ENCODE peak calls at places on chromosomes 5 and 9, in nine cellular contexts. L, S, Y, Z, Q, W, K, V and I are unnamed samples.
A peak's percentile ranks its signal among the peaks of the same experiment; 100 is the strongest.

GRCh38 chr5:97165726-97166125 is 17.3 kb downstream of the RIOK2 start:
- DNase-seq in L (no peak), S (no peak), Y (no peak), Z (no peak), Q (no peak), W (no peak), K (no peak), V (no peak), I (no peak)

GRCh38 chr5:96522635-96523355 is 89.7 kb upstream of the PCSK1 start:
- DNase-seq in L (no peak), S (no peak), Y (no peak), Z (no peak), Q (no peak), W (no peak), K (no peak), V (no peak), I (no peak)

GRCh38 chr9:22103650-22104575 is 94.8 kb upstream of the CDKN2B start:
- DNase-seq in L (no peak), S (no peak), Y (no peak), Z (no peak), Q (no peak), W (no peak), K (no peak), V (no peak), I (no peak)

GRCh38 chr9:6014668-6015270 is 655 bp downstream of the RANBP6 start:
- DNase-seq in L (no peak), S (no peak), Y (no peak), Z (no peak), Q (no peak), W (no peak), K (no peak), V (no peak), I (no peak)

GRCh38 chr9:89353989-89354388 is 35.7 kb downstream of the SECISBP2 start:
- DNase-seq in L (no peak), S (no peak), Y (no peak), Z (no peak), Q (no peak), W (no peak), K (no peak), V (peak; percentile 43), I (no peak)

GRCh38 chr9:36258989-36259315 is 704 bp upstream of the GNE start:
- DNase-seq in L (no peak), S (no peak), Y (no peak), Z (no peak), Q (no peak), W (no peak), K (no peak), V (no peak), I (no peak)

GRCh38 chr9:38160613-38161215 is 91.7 kb upstream of the SHB start:
- DNase-seq in L (no peak), S (peak; percentile 37), Y (peak; percentile 89), Z (peak; percentile 78), Q (peak; percentile 56), W (peak; percentile 20), K (peak; percentile 81), V (no peak), I (peak; percentile 63)

GRCh38 chr5:171080151-171080938 is 218.5 kb downstream of the RANBP17 start:
- DNase-seq in L (no peak), S (no peak), Y (no peak), Z (no peak), Q (no peak), W (no peak), K (no peak), V (no peak), I (no peak)

GRCh38 chr5:140794594-140795258 is at the start of gene PCDHA2:
- DNase-seq in L (no peak), S (no peak), Y (peak; percentile 77), Z (no peak), Q (no peak), W (no peak), K (peak; percentile 60), V (no peak), I (no peak)

GRCh38 chr5:148931453-148932057 is 105.1 kb downstream of the ADRB2 start:
- DNase-seq in L (no peak), S (no peak), Y (no peak), Z (no peak), Q (no peak), W (no peak), K (no peak), V (no peak), I (no peak)

GRCh38 chr9:99353408-99353807 is 131.3 kb downstream of the SEC61B start:
- DNase-seq in L (peak; percentile 89), S (no peak), Y (no peak), Z (no peak), Q (peak; percentile 85), W (no peak), K (no peak), V (no peak), I (no peak)

GRCh38 chr9:36802171-36802920 is 229.7 kb downstream of the MELK start:
- DNase-seq in L (peak; percentile 4), S (no peak), Y (no peak), Z (no peak), Q (no peak), W (peak; percentile 80), K (no peak), V (no peak), I (no peak)

GRCh38 chr5:76401801-76402250 is 1.3 kb upstream of the IQGAP2 start:
- DNase-seq in L (no peak), S (peak; percentile 68), Y (no peak), Z (no peak), Q (no peak), W (no peak), K (no peak), V (no peak), I (peak; percentile 31)

GRCh38 chr9:113622038-113622437 is 158.5 kb downstream of the RGS3 start:
- DNase-seq in L (no peak), S (no peak), Y (no peak), Z (no peak), Q (no peak), W (no peak), K (no peak), V (no peak), I (no peak)

GRCh38 chr9:134784612-134785305 is 95.9 kb upstream of the FCN2 start:
- DNase-seq in L (no peak), S (no peak), Y (peak; percentile 63), Z (no peak), Q (no peak), W (no peak), K (peak; percentile 21), V (no peak), I (no peak)

GRCh38 chr5:175680020-175680419 is 22.1 kb downstream of the HRH2 start:
- DNase-seq in L (no peak), S (no peak), Y (no peak), Z (no peak), Q (no peak), W (no peak), K (no peak), V (no peak), I (no peak)

GRCh38 chr9:35112257-35113020 is 3.2 kb downstream of the ATOSB start:
- DNase-seq in L (no peak), S (no peak), Y (no peak), Z (no peak), Q (peak; percentile 84), W (no peak), K (no peak), V (peak; percentile 86), I (no peak)

GRCh38 chr5:92237896-92238295 is 854.8 kb upstream of the ARRDC3 start:
- DNase-seq in L (no peak), S (no peak), Y (no peak), Z (no peak), Q (no peak), W (no peak), K (no peak), V (no peak), I (no peak)

GRCh38 chr5:53246042-53246836 is 136.7 kb upstream of the MOCS2 start:
- DNase-seq in L (peak; percentile 81), S (no peak), Y (no peak), Z (no peak), Q (no peak), W (no peak), K (no peak), V (no peak), I (no peak)

GRCh38 chr9:82554381-82554780 is 508.6 kb downstream of the RASEF start:
- DNase-seq in L (no peak), S (no peak), Y (no peak), Z (no peak), Q (no peak), W (no peak), K (no peak), V (no peak), I (no peak)

GRCh38 chr9:72324974-72325373 is 40.0 kb downstream of the ZFAND5 start:
- DNase-seq in L (no peak), S (no peak), Y (no peak), Z (no peak), Q (no peak), W (no peak), K (no peak), V (no peak), I (no peak)
- TF ChIP-seq CTCF in L (no peak), S (no peak), Y (no peak), Z (no peak), Q (no peak), W (no peak), K (no peak), V (no peak), I (no peak)

GRCh38 chr5:167970002-167970401 is 321.4 kb upstream of the WWC1 start:
- DNase-seq in L (no peak), S (no peak), Y (no peak), Z (no peak), Q (no peak), W (no peak), K (no peak), V (no peak), I (peak; percentile 30)
- TF ChIP-seq CTCF in L (no peak), S (no peak), Y (no peak), Z (peak; percentile 34), Q (no peak), W (no peak), K (no peak), V (no peak), I (no peak)

DNA sequence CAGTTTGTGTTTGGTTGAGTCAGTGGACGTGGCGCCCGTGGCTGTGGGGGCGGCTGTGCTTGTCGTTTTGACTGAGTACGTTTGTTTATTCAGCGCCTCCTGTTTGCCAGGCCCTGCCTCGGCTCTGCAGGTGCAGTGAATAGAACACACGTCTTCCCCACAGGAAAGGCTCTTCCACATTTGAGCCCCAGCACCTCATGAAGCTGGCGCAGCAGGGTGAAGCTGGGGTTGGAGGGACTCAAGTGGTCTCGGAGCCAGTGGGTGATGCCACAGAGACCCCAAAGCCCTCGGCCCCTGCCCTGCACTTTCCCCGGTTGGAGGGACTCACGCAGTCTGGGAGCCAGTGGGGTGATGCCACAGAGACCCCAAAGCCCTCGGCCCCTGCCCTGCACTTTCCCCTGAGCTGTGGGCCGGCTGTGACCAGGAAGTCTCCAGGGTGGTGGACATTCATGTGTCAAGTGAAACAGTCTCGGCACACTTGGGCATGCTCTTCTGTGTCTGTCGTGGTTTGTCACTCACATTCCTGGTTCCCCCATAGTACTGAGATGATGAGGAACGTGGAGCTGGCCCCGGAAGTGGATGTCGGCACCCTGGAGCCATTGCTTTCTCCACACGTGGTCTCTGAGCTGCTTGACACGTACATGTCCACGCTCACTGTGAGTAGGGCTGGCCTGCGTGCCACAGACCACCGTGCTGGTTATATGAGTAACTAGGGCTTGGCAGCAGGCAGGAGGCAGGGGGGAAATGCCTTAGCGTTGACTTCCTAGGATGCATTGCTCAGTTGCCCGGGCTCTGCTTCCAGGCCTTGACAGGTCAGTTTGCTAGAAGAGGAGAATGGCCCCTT is 13.6 kb downstream of the EXOC3 start:
- DNase-seq in L (no peak), S (no peak), Y (no peak), Z (peak; percentile 21), Q (peak; percentile 18), W (no peak), K (no peak), V (peak; percentile 75), I (no peak)
- TF ChIP-seq CTCF in L (no peak), S (no peak), Y (no peak), Z (no peak), Q (no peak), W (no peak), K (no peak), V (no peak), I (no peak)

GRCh38 chr5:178229861-178230260 is 2.7 kb downstream of the PHYKPL start:
- DNase-seq in L (no peak), S (no peak), Y (no peak), Z (no peak), Q (no peak), W (no peak), K (no peak), V (no peak), I (no peak)
- TF ChIP-seq CTCF in L (no peak), S (no peak), Y (no peak), Z (no peak), Q (no peak), W (no peak), K (no peak), V (no peak), I (no peak)